ENCODE peak calls at places on chromosomes 3 and 15, in eight cellular contexts. U is CD8-positive, alpha-beta memory T cell; K is CD8-positive, alpha-beta T cell; E is brain microvascular endothelial cell; T is aorta; B is kidney; V is HL-60; H is tibial nerve. L is an unnamed sample.

GRCh38 chr3:19598870-19599269 is 335.1 kb downstream of the EFHB start:
- DNase-seq in U (no peak), K (no peak), E (no peak), T (no peak), B (no peak), V (no peak), H (no peak), L (no peak)

GRCh38 chr3:43071313-43071893 is 34.5 kb downstream of the POMGNT2 start:
- DNase-seq in U (no peak), K (no peak), E (no peak), T (no peak), B (no peak), V (peak), H (no peak), L (no peak)

GRCh38 chr15:71278989-71279756 is 163.9 kb downstream of the THSD4 start:
- DNase-seq in U (no peak), K (no peak), E (peak), T (peak), B (no peak), V (peak), H (peak), L (no peak)

GRCh38 chr15:88891540-88892254 is 3.6 kb downstream of the HAPLN3 start:
- DNase-seq in U (no peak), K (no peak), E (no peak), T (no peak), B (no peak), V (no peak), H (no peak), L (no peak)

GRCh38 chr15:74240897-74241614 is 4.9 kb downstream of the CCDC33 start:
- DNase-seq in U (no peak), K (no peak), E (no peak), T (no peak), B (peak), V (no peak), H (no peak), L (no peak)

GRCh38 chr15:50083424-50084025 is 35.5 kb downstream of the ATP8B4 start:
- DNase-seq in U (no peak), K (no peak), E (no peak), T (no peak), B (no peak), V (no peak), H (no peak), L (no peak)

GRCh38 chr3:120129718-120130117 is 35.5 kb upstream of the GSK3B start:
- DNase-seq in U (no peak), K (no peak), E (no peak), T (no peak), B (no peak), V (no peak), H (no peak), L (no peak)

GRCh38 chr3:157573780-157574378 is 70.7 kb upstream of the VEPH1 start:
- DNase-seq in U (no peak), K (no peak), E (no peak), T (no peak), B (no peak), V (no peak), H (no peak), L (no peak)

GRCh38 chr15:45091161-45091560 is 22.8 kb downstream of the DUOX2 start:
- DNase-seq in U (no peak), K (no peak), E (peak), T (no peak), B (no peak), V (no peak), H (no peak), L (no peak)

GRCh38 chr3:66386011-66386924 is 114.6 kb downstream of the LRIG1 start:
- DNase-seq in U (no peak), K (no peak), E (no peak), T (no peak), B (no peak), V (no peak), H (no peak), L (no peak)

GRCh38 chr3:56783644-56784451 is 17.9 kb downstream of the ARHGEF3 start:
- DNase-seq in U (peak), K (peak), E (peak), T (no peak), B (no peak), V (peak), H (no peak), L (peak)

GRCh38 chr3:96319176-96319575 is 495.2 kb upstream of the EPHA6 start:
- DNase-seq in U (no peak), K (no peak), E (no peak), T (no peak), B (no peak), V (no peak), H (no peak), L (no peak)

GRCh38 chr15:91116379-91117067 is 16.5 kb downstream of the SV2B start:
- DNase-seq in U (no peak), K (no peak), E (peak), T (no peak), B (no peak), V (no peak), H (no peak), L (no peak)

GRCh38 chr3:190865828-190866227 is 3.3 kb upstream of the GMNC start:
- DNase-seq in U (no peak), K (no peak), E (no peak), T (no peak), B (no peak), V (no peak), H (no peak), L (no peak)

DNA sequence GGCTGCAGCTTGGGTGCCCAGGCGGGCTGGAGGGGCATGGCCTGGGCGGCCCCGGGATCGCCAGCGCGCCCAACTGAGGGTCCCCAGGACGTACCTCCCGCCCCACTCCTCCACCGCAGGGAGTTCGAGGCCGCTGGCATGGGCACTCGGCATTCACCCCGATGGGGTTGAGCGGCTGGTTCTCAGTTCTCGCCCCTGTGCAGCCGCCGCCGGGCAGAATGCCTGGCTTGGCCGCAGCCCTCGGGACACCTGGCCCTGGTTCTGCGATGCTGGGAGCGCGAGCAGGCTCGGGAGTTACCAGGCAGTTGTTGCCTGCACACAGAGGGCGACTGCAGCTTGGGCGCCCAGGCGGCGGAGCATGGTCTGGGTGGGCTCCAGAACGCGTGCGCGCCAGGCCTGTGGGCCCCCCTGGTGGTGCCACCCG is 121.4 kb downstream of the LMLN start:
- DNase-seq in U (no peak), K (no peak), E (no peak), T (peak), B (no peak), V (no peak), H (no peak), L (peak)
- H3K4me3 ChIP-seq in U (no peak), K (peak), E (no peak), T (no peak), B (no peak), V (peak), H (peak), L (peak)

GRCh38 chr3:175751089-175751488 is 892.0 kb downstream of the NAALADL2 start:
- DNase-seq in U (no peak), K (no peak), E (no peak), T (no peak), B (no peak), V (no peak), H (no peak), L (no peak)

GRCh38 chr3:175748087-175748732 is 889.1 kb downstream of the NAALADL2 start:
- DNase-seq in U (no peak), K (no peak), E (no peak), T (no peak), B (no peak), V (no peak), H (no peak), L (no peak)

GRCh38 chr3:175746308-175746707 is 887.2 kb downstream of the NAALADL2 start:
- DNase-seq in U (no peak), K (no peak), E (no peak), T (no peak), B (no peak), V (no peak), H (no peak), L (no peak)

DNA sequence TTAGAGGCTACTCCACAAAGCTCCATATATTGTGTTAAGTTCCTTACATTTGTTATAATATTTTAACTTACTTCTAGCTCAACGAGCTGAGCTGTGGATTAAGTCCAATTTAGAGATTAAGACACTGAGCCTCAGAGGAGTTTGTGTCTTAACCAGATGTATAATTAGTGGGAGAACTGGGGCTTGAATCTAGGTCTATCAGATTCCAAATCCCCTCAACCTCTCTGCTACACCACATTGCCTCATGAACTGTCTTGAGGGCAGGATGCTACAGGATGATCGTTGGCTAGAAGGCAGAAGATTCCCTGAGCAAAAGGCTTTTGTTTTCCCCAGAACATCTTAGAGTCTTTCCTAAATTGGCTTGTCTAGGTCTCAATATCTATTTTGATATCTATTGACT is 890.8 kb downstream of the NAALADL2 start:
- DNase-seq in U (no peak), K (no peak), E (no peak), T (no peak), B (no peak), V (no peak), H (no peak), L (no peak)
- H3K4me3 ChIP-seq in U (no peak), K (no peak), E (no peak), T (no peak), B (no peak), V (no peak), H (no peak), L (no peak)

GRCh38 chr3:25473246-25473645 is 45.2 kb downstream of the RARB start:
- DNase-seq in U (no peak), K (no peak), E (no peak), T (no peak), B (no peak), V (no peak), H (no peak), L (no peak)
- H3K4me3 ChIP-seq in U (no peak), K (no peak), E (no peak), T (no peak), B (no peak), V (no peak), H (peak), L (no peak)

GRCh38 chr3:69180869-69181591 is 58.6 kb upstream of the LMOD3 start:
- DNase-seq in U (no peak), K (no peak), E (no peak), T (no peak), B (no peak), V (no peak), H (peak), L (no peak)

GRCh38 chr3:69179740-69180372 is 57.5 kb upstream of the LMOD3 start:
- DNase-seq in U (no peak), K (no peak), E (peak), T (no peak), B (no peak), V (no peak), H (no peak), L (no peak)

GRCh38 chr3:69181592-69182211 is 59.3 kb upstream of the LMOD3 start:
- DNase-seq in U (no peak), K (no peak), E (peak), T (no peak), B (no peak), V (no peak), H (no peak), L (no peak)

GRCh38 chr3:69178838-69179739 is 56.7 kb upstream of the LMOD3 start:
- DNase-seq in U (no peak), K (no peak), E (peak), T (no peak), B (no peak), V (no peak), H (no peak), L (no peak)

DNA sequence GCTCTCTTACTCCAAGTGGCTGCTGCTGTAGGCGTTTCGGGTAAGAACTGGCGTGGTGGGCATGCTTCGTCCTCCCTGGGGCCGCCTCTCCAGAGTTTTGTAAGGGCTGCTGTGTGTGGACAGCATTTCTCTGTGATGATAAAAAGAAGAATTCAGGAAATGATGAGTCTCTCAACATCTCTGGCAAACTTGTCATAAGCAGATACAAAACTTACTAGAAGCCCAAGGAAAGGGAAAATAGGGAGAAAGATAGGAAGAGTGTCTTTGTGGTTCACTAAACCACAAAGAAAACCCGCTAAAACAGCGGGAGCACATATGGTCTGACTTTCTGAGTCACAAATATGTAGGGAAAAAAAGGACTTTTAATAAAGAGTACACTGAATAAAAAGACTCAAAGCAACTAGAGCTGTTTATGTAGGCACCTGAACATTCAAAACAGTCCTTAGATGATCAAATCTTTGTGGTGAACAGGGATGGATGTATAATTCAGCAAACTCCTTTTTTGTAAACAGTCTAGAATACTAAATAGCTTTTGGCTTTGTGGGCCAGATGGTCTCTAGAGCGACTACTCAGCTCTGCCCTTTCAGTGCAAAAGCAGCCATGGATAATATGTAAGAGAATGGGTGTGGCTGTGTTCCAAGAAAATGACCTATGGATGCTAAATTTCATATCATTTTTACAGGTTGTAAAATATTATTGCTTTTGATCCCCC is 60.3 kb upstream of the LMOD3 start:
- DNase-seq in U (no peak), K (no peak), E (peak), T (no peak), B (no peak), V (no peak), H (no peak), L (no peak)
- H3K4me3 ChIP-seq in U (no peak), K (no peak), E (peak), T (no peak), B (no peak), V (no peak), H (no peak), L (no peak)

DNA sequence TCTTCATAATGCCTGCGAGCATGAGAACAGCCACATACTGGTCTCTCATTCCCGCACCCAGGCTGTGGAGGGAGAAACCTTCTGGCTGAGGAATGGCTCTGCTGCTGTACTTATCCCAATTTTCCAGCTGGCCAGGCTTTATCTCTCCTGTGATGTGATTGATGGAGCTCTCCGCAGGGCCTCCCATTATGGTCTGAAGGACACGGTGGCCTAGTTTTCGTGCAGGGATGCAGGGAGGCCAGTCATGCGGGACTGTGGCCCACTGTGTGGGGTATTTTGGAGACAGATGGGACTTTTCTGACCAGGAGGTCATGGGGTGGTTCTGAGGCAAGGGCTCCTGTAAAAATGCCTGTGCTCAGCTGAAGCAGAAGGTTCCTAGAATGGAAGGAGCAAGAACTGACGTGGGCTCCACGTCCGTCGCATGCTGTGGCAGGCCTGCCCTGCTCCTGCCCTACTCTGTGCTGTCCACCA is 251.5 kb downstream of the PLCL2 start:
- DNase-seq in U (no peak), K (no peak), E (no peak), T (no peak), B (no peak), V (no peak), H (no peak), L (no peak)
- H3K4me3 ChIP-seq in U (no peak), K (no peak), E (no peak), T (no peak), B (no peak), V (no peak), H (no peak), L (no peak)

DNA sequence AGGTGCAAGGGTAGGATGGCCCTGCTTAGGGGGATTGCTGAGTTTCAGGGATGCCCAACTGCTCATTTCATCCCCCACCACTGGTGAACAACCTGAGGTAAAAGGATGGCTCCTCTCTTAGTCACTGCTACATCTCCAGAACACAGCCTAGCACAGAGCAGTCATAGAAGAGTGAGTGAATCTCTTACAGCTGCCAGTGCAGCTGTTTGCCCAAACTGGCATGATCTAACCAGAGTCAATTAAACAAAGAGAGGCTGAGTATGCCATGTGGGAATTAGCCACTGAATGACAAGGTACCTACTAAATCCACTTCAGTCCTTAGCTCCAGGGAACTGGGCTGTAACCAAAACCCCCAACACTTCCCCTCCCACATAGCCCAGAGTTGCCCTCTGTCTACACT is 6.8 kb upstream of the NCKIPSD start:
- DNase-seq in U (no peak), K (no peak), E (no peak), T (no peak), B (no peak), V (no peak), H (no peak), L (no peak)
- H3K4me3 ChIP-seq in U (no peak), K (no peak), E (no peak), T (no peak), B (no peak), V (no peak), H (peak), L (no peak)

DNA sequence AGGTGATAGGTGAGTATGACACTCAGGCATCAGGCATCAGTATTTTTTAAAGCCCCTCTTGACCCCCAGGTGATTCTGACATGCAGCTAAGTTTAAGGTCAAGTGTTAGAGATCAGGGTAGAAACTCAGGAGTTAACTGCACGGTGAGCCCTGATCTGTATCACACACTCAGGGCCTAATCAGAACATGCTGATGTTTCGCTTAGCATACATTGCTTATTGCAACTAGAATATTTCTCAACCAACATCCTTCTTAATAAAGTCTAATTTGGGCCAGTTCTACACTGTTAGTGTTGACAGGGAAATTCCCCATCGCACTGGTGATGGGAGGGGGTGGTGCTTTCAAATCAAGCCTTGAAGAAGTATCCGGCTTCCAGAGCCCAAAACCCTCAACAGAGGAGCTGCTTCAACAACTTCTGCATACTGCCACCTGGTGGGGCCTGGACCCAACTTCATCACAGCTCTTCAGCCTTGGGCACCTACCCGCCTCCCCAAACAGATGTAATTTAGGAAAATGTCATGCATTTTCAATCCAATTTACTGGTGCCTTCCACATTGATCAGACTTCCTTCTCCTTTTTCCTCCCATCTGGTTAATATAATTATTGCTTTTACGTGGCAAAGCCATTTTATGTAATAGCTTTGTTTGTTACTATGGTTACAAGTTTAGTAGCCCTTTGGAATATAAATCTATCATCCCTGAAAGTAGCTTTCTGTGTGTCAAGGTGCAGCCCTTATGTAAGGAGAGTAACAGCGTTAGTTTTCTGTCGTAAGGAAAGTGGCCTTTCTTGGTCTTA is 312.2 kb downstream of the RORA start:
- DNase-seq in U (peak), K (peak), E (peak), T (peak), B (peak), V (peak), H (peak), L (peak)
- H3K4me3 ChIP-seq in U (no peak), K (no peak), E (no peak), T (no peak), B (peak), V (no peak), H (peak), L (no peak)

GRCh38 chr3:141050576-141050912 is 603 bp upstream of the SPSB4 start:
- DNase-seq in U (no peak), K (no peak), E (no peak), T (no peak), B (no peak), V (no peak), H (no peak), L (no peak)
- H3K4me3 ChIP-seq in U (no peak), K (peak), E (peak), T (peak), B (peak), V (peak), H (peak), L (peak)

GRCh38 chr15:39432935-39433334 is 147.9 kb upstream of the THBS1 start:
- DNase-seq in U (no peak), K (no peak), E (no peak), T (no peak), B (no peak), V (no peak), H (no peak), L (no peak)

GRCh38 chr15:39432007-39432406 is 148.9 kb upstream of the THBS1 start:
- DNase-seq in U (no peak), K (no peak), E (no peak), T (no peak), B (no peak), V (no peak), H (no peak), L (no peak)

GRCh38 chr15:39429898-39430357 is 151.0 kb upstream of the THBS1 start:
- DNase-seq in U (no peak), K (no peak), E (peak), T (no peak), B (no peak), V (no peak), H (no peak), L (no peak)

GRCh38 chr15:39431371-39431770 is 149.5 kb upstream of the THBS1 start:
- DNase-seq in U (no peak), K (no peak), E (no peak), T (no peak), B (no peak), V (no peak), H (no peak), L (no peak)

GRCh38 chr15:39430389-39430788 is 150.5 kb upstream of the THBS1 start:
- DNase-seq in U (no peak), K (no peak), E (no peak), T (no peak), B (no peak), V (peak), H (no peak), L (no peak)
- H3K4me3 ChIP-seq in U (no peak), K (no peak), E (no peak), T (no peak), B (no peak), V (no peak), H (no peak), L (no peak)

GRCh38 chr3:104460477-104461406 is 906.0 kb upstream of the ALCAM start:
- DNase-seq in U (no peak), K (no peak), E (peak), T (no peak), B (no peak), V (no peak), H (no peak), L (no peak)
- H3K4me3 ChIP-seq in U (no peak), K (no peak), E (no peak), T (no peak), B (no peak), V (no peak), H (no peak), L (no peak)

L was measured in spleen.